ENCODE peak calls at places on chromosomes 1 and 21, in seven cellular contexts. T is amniotic epithelial cell, Z is uterus, G is EH, K is Right ventricle myocardium inferior, A is SK-N-MC, E is endothelial cell. I is an unnamed sample.

GRCh38 chr1:214581785-214582184 is 21.2 kb upstream of the CENPF start:
- DNase-seq in T (peak), Z (no peak), G (peak), K (no peak), A (no peak), E (no peak), I (no peak)

GRCh38 chr1:234862944-234863515 is 253.1 kb upstream of the IRF2BP2 start:
- DNase-seq in T (peak), Z (peak), G (peak), K (peak), A (no peak), E (no peak), I (peak)

GRCh38 chr1:53506355-53507050 is 47.3 kb downstream of the DMRTB1 start:
- DNase-seq in T (no peak), Z (no peak), G (no peak), K (peak), A (no peak), E (no peak), I (no peak)

GRCh38 chr21:15549671-15550070 is 180.1 kb upstream of the USP25 start:
- DNase-seq in T (peak), Z (no peak), G (peak), K (no peak), A (no peak), E (no peak), I (no peak)

GRCh38 chr1:2231667-2232254 is 3.6 kb downstream of the SKI start:
- DNase-seq in T (peak), Z (peak), G (peak), K (peak), A (no peak), E (no peak), I (peak)

GRCh38 chr21:38494688-38495087 is 3.6 kb downstream of the ERG start:
- DNase-seq in T (no peak), Z (no peak), G (peak), K (no peak), A (no peak), E (no peak), I (no peak)

GRCh38 chr1:156808186-156809030 is 8.2 kb downstream of the SH2D2A start:
- DNase-seq in T (no peak), Z (no peak), G (no peak), K (no peak), A (no peak), E (no peak), I (no peak)

GRCh38 chr1:234276389-234276788 is 96.9 kb upstream of the COA6 start:
- DNase-seq in T (no peak), Z (no peak), G (no peak), K (no peak), A (no peak), E (no peak), I (no peak)

GRCh38 chr1:65469889-65470340 is 49.4 kb downstream of the LEPR start:
- DNase-seq in T (no peak), Z (no peak), G (peak), K (no peak), A (no peak), E (no peak), I (no peak)

GRCh38 chr1:27418326-27418761 is 25.9 kb downstream of the GPR3 start:
- DNase-seq in T (peak), Z (peak), G (peak), K (no peak), A (no peak), E (no peak), I (no peak)

GRCh38 chr21:39518055-39518844 is 66.5 kb downstream of the SH3BGR start:
- DNase-seq in T (peak), Z (peak), G (peak), K (no peak), A (no peak), E (peak), I (peak)

GRCh38 chr1:161733526-161733925 is 12.2 kb downstream of the FCRLB start:
- DNase-seq in T (peak), Z (no peak), G (peak), K (no peak), A (no peak), E (no peak), I (no peak)

GRCh38 chr1:11704226-11704619 is 12.7 kb downstream of the DRAXIN start:
- DNase-seq in T (no peak), Z (no peak), G (no peak), K (peak), A (no peak), E (no peak), I (no peak)

GRCh38 chr1:236608930-236609726 is 4.8 kb upstream of the HEATR1 start:
- DNase-seq in T (peak), Z (peak), G (peak), K (no peak), A (peak), E (peak), I (peak)

GRCh38 chr1:221856188-221857093 is 114.6 kb upstream of the DUSP10 start:
- DNase-seq in T (peak), Z (no peak), G (peak), K (no peak), A (no peak), E (no peak), I (no peak)

GRCh38 chr21:36027352-36027751 is 33.0 kb downstream of the SETD4 start:
- DNase-seq in T (peak), Z (no peak), G (peak), K (no peak), A (no peak), E (no peak), I (no peak)

GRCh38 chr1:89460348-89460747 is 64.3 kb upstream of the LRRC8B start:
- DNase-seq in T (no peak), Z (no peak), G (no peak), K (no peak), A (no peak), E (no peak), I (no peak)

GRCh38 chr1:169133801-169134558 is 27.5 kb downstream of the ATP1B1 start:
- DNase-seq in T (peak), Z (no peak), G (peak), K (no peak), A (no peak), E (no peak), I (no peak)

GRCh38 chr1:91689586-91690481 is 189.2 kb downstream of the CDC7 start:
- DNase-seq in T (peak), Z (peak), G (no peak), K (no peak), A (no peak), E (no peak), I (no peak)

GRCh38 chr1:226631229-226632000 is 82.9 kb downstream of the STUM start:
- DNase-seq in T (no peak), Z (no peak), G (no peak), K (peak), A (no peak), E (no peak), I (no peak)

GRCh38 chr1:37901191-37901892 is 42.0 kb upstream of the MTF1 start:
- DNase-seq in T (no peak), Z (no peak), G (no peak), K (no peak), A (no peak), E (no peak), I (no peak)

GRCh38 chr1:84939151-84939550 is 46.1 kb upstream of the LPAR3 start:
- DNase-seq in T (no peak), Z (no peak), G (peak), K (no peak), A (no peak), E (no peak), I (no peak)

GRCh38 chr1:35971601-35972000 is 40.7 kb downstream of the AGO3 start:
- DNase-seq in T (no peak), Z (no peak), G (no peak), K (no peak), A (no peak), E (no peak), I (no peak)

GRCh38 chr1:245026252-245026651 is 128.5 kb upstream of the KIF26B start:
- DNase-seq in T (peak), Z (no peak), G (no peak), K (no peak), A (no peak), E (no peak), I (no peak)